ENCODE peak calls at places on chromosomes 11 and 22, in eight cellular contexts. Y, Z, L, W, V, T, J and N are unnamed samples.
A peak's percentile ranks its signal among the peaks of the same experiment; 100 is the strongest.

GRCh38 chr11:10540546-10540914 is 457 bp downstream of the RNF141 start:
- DNase-seq in Y (no peak), Z (no peak), L (no peak), W (peak; percentile 35), V (no peak), T (no peak), J (no peak), N (peak; percentile 55)

GRCh38 chr11:14381968-14382367 is 23.0 kb upstream of the RRAS2 start:
- DNase-seq in Y (no peak), Z (no peak), L (no peak), W (no peak), V (no peak), T (no peak), J (no peak), N (no peak)

GRCh38 chr22:31969789-31970489 is 25.6 kb downstream of the YWHAH start:
- DNase-seq in Y (no peak), Z (peak; percentile 59), L (peak; percentile 40), W (peak; percentile 62), V (peak; percentile 49), T (peak; percentile 63), J (peak; percentile 82), N (peak; percentile 79)

GRCh38 chr22:43228330-43228729 is 41.4 kb upstream of the TTLL12 start:
- DNase-seq in Y (no peak), Z (no peak), L (no peak), W (peak; percentile 5), V (peak; percentile 30), T (no peak), J (peak; percentile 31), N (peak; percentile 72)

GRCh38 chr11:102287963-102288744 is 29.1 kb upstream of the BIRC3 start:
- DNase-seq in Y (no peak), Z (peak; percentile 44), L (peak; percentile 52), W (peak; percentile 77), V (peak; percentile 47), T (no peak), J (peak; percentile 78), N (peak; percentile 85)

GRCh38 chr11:10743354-10744035 is 7.6 kb upstream of the CTR9 start:
- DNase-seq in Y (no peak), Z (no peak), L (no peak), W (no peak), V (no peak), T (no peak), J (peak; percentile 41), N (no peak)

GRCh38 chr11:129770993-129771392 is 44.7 kb upstream of the TMEM45B start:
- DNase-seq in Y (no peak), Z (no peak), L (no peak), W (no peak), V (no peak), T (no peak), J (no peak), N (no peak)

GRCh38 chr11:67640021-67640757 is 626 bp upstream of the TBX10 start:
- DNase-seq in Y (no peak), Z (no peak), L (peak; percentile 28), W (peak; percentile 8), V (no peak), T (peak; percentile 64), J (peak; percentile 79), N (peak; percentile 70)

GRCh38 chr11:128603003-128603715 is 15.8 kb upstream of the ETS1 start:
- DNase-seq in Y (no peak), Z (no peak), L (no peak), W (no peak), V (no peak), T (peak; percentile 29), J (no peak), N (no peak)